ENCODE peak calls at places on chromosome 7, in ten cellular contexts. P is HepG2, E is GM12878, G is HCT116, R is IMR-90, Q is heart left ventricle, Y is gastrocnemius medialis, M is A549, S is upper lobe of left lung, K is body of pancreas. J is an unnamed sample.

GRCh38 chr7:7452119-7452518 is 83.6 kb downstream of the COL28A1 start:
- ATAC-seq in M (no peak), G (no peak), R (no peak), E (no peak), S (no peak), P (no peak), Q (no peak), Y (no peak), K (no peak), J (no peak)

GRCh38 chr7:19116121-19117080 is 1.0 kb downstream of the TWIST1 start:
- ATAC-seq in Q (no peak), R (peak; percentile 2), E (no peak), M (peak; percentile 65), S (peak; percentile 1), Y (peak; percentile 43), P (no peak), K (peak; percentile 30), G (peak; percentile 28), J (peak; percentile 4)

GRCh38 chr7:2116903-2117680 is 115.7 kb downstream of the MAD1L1 start:
- ATAC-seq in Q (peak; percentile 72), Y (no peak), R (peak; percentile 52), S (no peak), P (no peak), M (no peak), E (no peak), K (no peak), G (peak; percentile 2), J (peak; percentile 24)

GRCh38 chr7:158329014-158329610 is 258.5 kb downstream of the PTPRN2 start:
- ATAC-seq in M (no peak), Y (no peak), E (no peak), G (no peak), R (no peak), P (peak; percentile 10), S (no peak), K (no peak), Q (no peak), J (no peak)

GRCh38 chr7:28291559-28291958 is 111.0 kb upstream of the JAZF1 start:
- ATAC-seq in S (no peak), E (no peak), M (no peak), Q (no peak), P (no peak), G (no peak), R (peak; percentile 64), Y (no peak), K (no peak), J (no peak)

GRCh38 chr7:100111914-100112313 is 7.2 kb downstream of the TAF6 start:
- ATAC-seq in R (no peak), K (no peak), M (peak; percentile 6), Y (no peak), P (peak; percentile 16), G (no peak), S (no peak), Q (no peak), E (no peak), J (no peak)

GRCh38 chr7:39682042-39682441 is 58.7 kb downstream of the RALA start:
- ATAC-seq in S (no peak), R (no peak), K (no peak), Q (peak; percentile 39), Y (no peak), G (no peak), P (no peak), M (no peak), E (no peak), J (no peak)

GRCh38 chr7:17402628-17403278 is 104.3 kb downstream of the AHR start:
- ATAC-seq in Q (no peak), E (peak; percentile 91), G (no peak), M (no peak), P (no peak), Y (no peak), R (no peak), K (no peak), S (no peak), J (no peak)

GRCh38 chr7:120775703-120776265 is 82.2 kb downstream of the TSPAN12 start:
- ATAC-seq in K (no peak), Y (no peak), P (no peak), E (no peak), Q (no peak), R (no peak), M (no peak), S (no peak), G (no peak), J (no peak)

GRCh38 chr7:120774481-120774880 is 83.5 kb downstream of the TSPAN12 start:
- ATAC-seq in M (no peak), Y (no peak), Q (no peak), G (no peak), P (no peak), S (no peak), E (no peak), K (no peak), R (no peak), J (no peak)

GRCh38 chr7:120770206-120770605 is 87.7 kb downstream of the TSPAN12 start:
- ATAC-seq in S (no peak), Y (no peak), R (no peak), G (no peak), M (no peak), Q (no peak), P (no peak), K (no peak), E (no peak), J (no peak)
- TF ChIP-seq POLR2A in S (no peak), Y (no peak), R (no peak), G (no peak), M (no peak), Q (no peak), P (no peak), K (no peak), E (no peak), J (no peak)

GRCh38 chr7:69599879-69600764 is 1.8 kb downstream of the AUTS2 start:
- ATAC-seq in R (no peak), Q (no peak), G (no peak), K (no peak), P (no peak), M (no peak), Y (no peak), S (no peak), E (peak; percentile 1), J (no peak)

GRCh38 chr7:69597278-69598076 is 798 bp upstream of the AUTS2 start:
- ATAC-seq in G (no peak), P (peak; percentile 55), Y (peak; percentile 28), S (peak; percentile 61), K (peak; percentile 47), R (peak; percentile 30), E (peak; percentile 15), Q (peak; percentile 22), M (peak; percentile 60), J (peak; percentile 38)

GRCh38 chr7:69599211-69599878 is 1.1 kb downstream of the AUTS2 start:
- ATAC-seq in P (peak; percentile 25), Y (no peak), Q (no peak), R (no peak), S (peak; percentile 12), G (no peak), E (peak; percentile 1), K (no peak), M (peak; percentile 49), J (no peak)

GRCh38 chr7:69598081-69598486 is at the start of gene AUTS2:
- ATAC-seq in G (no peak), Q (peak; percentile 85), S (peak; percentile 89), E (peak; percentile 72), K (peak; percentile 86), Y (peak; percentile 70), M (peak; percentile 78), R (peak; percentile 86), P (peak; percentile 84), J (peak; percentile 91)

DNA sequence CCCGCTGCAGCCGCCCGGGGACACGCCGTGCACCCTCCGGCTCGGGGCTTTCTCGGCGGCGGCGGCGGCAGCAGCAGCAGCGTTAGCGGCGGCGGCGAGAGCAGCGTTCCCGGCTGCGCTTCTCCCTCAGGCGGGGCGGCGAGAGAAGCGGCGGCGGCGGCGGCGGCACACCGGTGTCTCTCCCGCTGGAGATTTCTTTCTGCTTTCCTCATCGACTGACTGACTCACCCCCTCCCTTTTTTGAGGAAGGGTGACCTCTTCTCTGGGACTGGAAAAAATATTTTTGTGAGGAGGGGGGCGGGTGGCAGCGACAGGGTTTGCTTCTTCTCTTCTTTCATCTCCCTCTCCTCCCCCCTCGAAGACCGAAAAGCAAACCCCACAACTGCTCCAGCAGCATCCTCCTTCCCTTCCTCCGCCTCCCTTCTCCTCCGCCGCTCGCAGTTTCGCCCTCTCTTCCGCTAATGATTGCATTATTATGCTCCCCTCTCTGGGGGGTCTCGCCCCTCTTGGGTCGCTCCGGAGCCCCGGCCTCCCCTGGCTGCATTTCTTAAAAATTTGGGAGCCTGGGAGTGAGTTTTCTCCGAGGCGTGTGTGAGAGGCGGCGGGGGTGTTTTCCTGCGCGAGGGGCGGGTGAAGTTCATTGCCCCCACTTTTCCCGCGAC is 343 bp downstream of the AUTS2 start:
- ATAC-seq in R (peak; percentile 21), P (no peak), M (peak; percentile 55), E (peak; percentile 7), K (no peak), S (peak; percentile 18), Q (no peak), Y (peak; percentile 27), G (no peak), J (peak; percentile 7)
- TF ChIP-seq POLR2A in R (no peak), P (no peak), M (no peak), E (no peak), K (no peak), S (no peak), Q (peak; percentile 19), Y (peak; percentile 6), G (no peak), J (peak; percentile 45)

GRCh38 chr7:131359136-131359776 is 31.6 kb downstream of the MKLN1 start:
- ATAC-seq in G (no peak), R (peak; percentile 35), Y (no peak), Q (no peak), K (no peak), S (no peak), M (no peak), E (peak; percentile 56), P (no peak), J (no peak)

GRCh38 chr7:131357282-131357880 is 29.7 kb downstream of the MKLN1 start:
- ATAC-seq in R (no peak), S (no peak), E (no peak), G (no peak), K (peak; percentile 81), Q (no peak), Y (no peak), M (peak; percentile 69), P (no peak), J (no peak)

GRCh38 chr7:131354390-131354789 is 26.7 kb downstream of the MKLN1 start:
- ATAC-seq in P (no peak), K (no peak), M (no peak), Q (no peak), Y (no peak), S (no peak), G (no peak), R (no peak), E (no peak), J (no peak)

GRCh38 chr7:131355917-131356777 is 28.5 kb downstream of the MKLN1 start:
- ATAC-seq in R (no peak), K (no peak), M (peak; percentile 65), E (no peak), G (no peak), S (peak; percentile 23), Q (peak; percentile 37), P (no peak), Y (no peak), J (no peak)

GRCh38 chr7:131358636-131359035 is 31.0 kb downstream of the MKLN1 start:
- ATAC-seq in Y (no peak), E (peak; percentile 48), K (no peak), P (no peak), G (no peak), S (no peak), R (no peak), Q (no peak), M (no peak), J (no peak)
- TF ChIP-seq POLR2A in Y (no peak), E (no peak), K (no peak), P (no peak), G (no peak), S (no peak), R (no peak), Q (no peak), M (no peak), J (no peak)

GRCh38 chr7:73737491-73738219 is 947 bp downstream of the ABHD11 start:
- ATAC-seq in G (no peak), E (no peak), M (no peak), K (no peak), Q (no peak), P (no peak), R (no peak), Y (no peak), S (no peak), J (no peak)

GRCh38 chr7:73736885-73737284 is 1.7 kb downstream of the ABHD11 start:
- ATAC-seq in P (no peak), Q (no peak), G (no peak), S (no peak), K (no peak), E (no peak), R (no peak), Y (no peak), M (no peak), J (no peak)

GRCh38 chr7:73739387-73739767 is 775 bp upstream of the ABHD11 start:
- ATAC-seq in Y (no peak), Q (no peak), R (no peak), P (no peak), G (no peak), E (peak; percentile 3), K (no peak), S (no peak), M (no peak), J (no peak)

GRCh38 chr7:73738612-73739386 is at the start of gene ABHD11:
- ATAC-seq in M (peak; percentile 78), K (peak; percentile 74), R (peak; percentile 94), Q (peak; percentile 95), Y (peak; percentile 93), E (peak; percentile 89), P (peak; percentile 72), S (peak; percentile 95), G (peak; percentile 68), J (peak; percentile 90)

GRCh38 chr7:73738220-73738611 is 386 bp downstream of the ABHD11 start:
- ATAC-seq in P (peak; percentile 2), Y (peak; percentile 17), M (peak; percentile 46), S (peak; percentile 63), G (peak; percentile 16), K (no peak), E (peak; percentile 53), Q (no peak), R (peak; percentile 62), J (peak; percentile 29)
- TF ChIP-seq POLR2A in P (no peak), Y (no peak), M (no peak), S (no peak), G (no peak), K (no peak), E (no peak), Q (no peak), R (no peak), J (no peak)